ENCODE peak calls at places on chromosomes 16 and 17, in nine cellular contexts. One of them, this sample, is unnamed. For H3K36me3 and H3K27me3, the result is how much of the 10 kb centered on the place peaks cover.

GRCh38 chr16:86142801-86143236 is 243.9 kb downstream of the IRF8 start:
- DNase-seq in H7: no peak
- DNase-seq in brain microvascular endothelial cell: no peak
- DNase-seq in prostate gland: no peak
- DNase-seq in upper lobe of right lung: no peak
- DNase-seq in stomach: no peak
- DNase-seq in breast epithelium: no peak
- DNase-seq in transverse colon: no peak
- DNase-seq in endodermal cell: no peak
- DNase-seq in this sample: no peak

GRCh38 chr16:23016372-23016771 is 132.9 kb downstream of the USP31 start:
- DNase-seq in H7: no peak
- DNase-seq in brain microvascular endothelial cell: no peak
- DNase-seq in prostate gland: no peak
- DNase-seq in upper lobe of right lung: no peak
- DNase-seq in stomach: no peak
- DNase-seq in breast epithelium: no peak
- DNase-seq in transverse colon: peak
- DNase-seq in endodermal cell: no peak
- DNase-seq in this sample: no peak

GRCh38 chr17:68592667-68593330 is 8.4 kb downstream of the FAM20A start:
- DNase-seq in H7: no peak
- DNase-seq in brain microvascular endothelial cell: no peak
- DNase-seq in prostate gland: no peak
- DNase-seq in upper lobe of right lung: no peak
- DNase-seq in stomach: no peak
- DNase-seq in breast epithelium: no peak
- DNase-seq in transverse colon: no peak
- DNase-seq in endodermal cell: no peak
- DNase-seq in this sample: no peak

GRCh38 chr16:51508813-51509212 is 357.7 kb upstream of the SALL1 start:
- DNase-seq in H7: no peak
- DNase-seq in brain microvascular endothelial cell: no peak
- DNase-seq in prostate gland: no peak
- DNase-seq in upper lobe of right lung: no peak
- DNase-seq in stomach: no peak
- DNase-seq in breast epithelium: no peak
- DNase-seq in transverse colon: no peak
- DNase-seq in endodermal cell: no peak
- DNase-seq in this sample: no peak

GRCh38 chr16:81496742-81497141 is 52.1 kb downstream of the CMIP start:
- DNase-seq in H7: no peak
- DNase-seq in brain microvascular endothelial cell: no peak
- DNase-seq in prostate gland: no peak
- DNase-seq in upper lobe of right lung: no peak
- DNase-seq in stomach: no peak
- DNase-seq in breast epithelium: no peak
- DNase-seq in transverse colon: no peak
- DNase-seq in endodermal cell: no peak
- DNase-seq in this sample: no peak

GRCh38 chr16:85204242-85205010 is 92.2 kb upstream of the CIBAR2 start:
- DNase-seq in H7: no peak
- DNase-seq in brain microvascular endothelial cell: peak
- DNase-seq in prostate gland: no peak
- DNase-seq in upper lobe of right lung: no peak
- DNase-seq in stomach: no peak
- DNase-seq in breast epithelium: no peak
- DNase-seq in transverse colon: no peak
- DNase-seq in endodermal cell: no peak
- DNase-seq in this sample: no peak

GRCh38 chr17:10384175-10384574 is 11.4 kb upstream of the MYH13 start:
- DNase-seq in H7: peak
- DNase-seq in brain microvascular endothelial cell: no peak
- DNase-seq in prostate gland: no peak
- DNase-seq in upper lobe of right lung: no peak
- DNase-seq in stomach: no peak
- DNase-seq in breast epithelium: no peak
- DNase-seq in transverse colon: no peak
- DNase-seq in endodermal cell: peak
- DNase-seq in this sample: no peak

GRCh38 chr16:11757671-11758545 is 15.3 kb upstream of the TXNDC11 start:
- DNase-seq in H7: no peak
- DNase-seq in brain microvascular endothelial cell: peak
- DNase-seq in prostate gland: peak
- DNase-seq in upper lobe of right lung: no peak
- DNase-seq in stomach: no peak
- DNase-seq in breast epithelium: no peak
- DNase-seq in transverse colon: peak
- DNase-seq in endodermal cell: no peak
- DNase-seq in this sample: no peak

GRCh38 chr16:67163164-67163902 is 1.2 kb upstream of the HSF4 start:
- DNase-seq in H7: peak
- DNase-seq in brain microvascular endothelial cell: no peak
- DNase-seq in prostate gland: peak
- DNase-seq in upper lobe of right lung: no peak
- DNase-seq in stomach: no peak
- DNase-seq in breast epithelium: no peak
- DNase-seq in transverse colon: no peak
- DNase-seq in endodermal cell: peak
- DNase-seq in this sample: peak

GRCh38 chr17:17564896-17565295 is 26.6 kb downstream of the PEMT start:
- DNase-seq in H7: peak
- DNase-seq in brain microvascular endothelial cell: no peak
- DNase-seq in prostate gland: no peak
- DNase-seq in upper lobe of right lung: no peak
- DNase-seq in stomach: no peak
- DNase-seq in breast epithelium: no peak
- DNase-seq in transverse colon: no peak
- DNase-seq in endodermal cell: peak
- DNase-seq in this sample: no peak

GRCh38 chr16:87062569-87063442 is 254.4 kb downstream of the C16orf95 start:
- DNase-seq in H7: peak
- DNase-seq in brain microvascular endothelial cell: peak
- DNase-seq in prostate gland: peak
- DNase-seq in upper lobe of right lung: no peak
- DNase-seq in stomach: peak
- DNase-seq in breast epithelium: no peak
- DNase-seq in transverse colon: peak
- DNase-seq in endodermal cell: peak
- DNase-seq in this sample: peak

GRCh38 chr17:45305532-45306087 is 11.2 kb downstream of the MAP3K14 start:
- DNase-seq in H7: no peak
- DNase-seq in brain microvascular endothelial cell: peak
- DNase-seq in prostate gland: no peak
- DNase-seq in upper lobe of right lung: no peak
- DNase-seq in stomach: no peak
- DNase-seq in breast epithelium: no peak
- DNase-seq in transverse colon: no peak
- DNase-seq in endodermal cell: no peak
- DNase-seq in this sample: no peak

GRCh38 chr16:26178298-26178697 is 486.5 kb downstream of the HS3ST4 start:
- DNase-seq in H7: no peak
- DNase-seq in brain microvascular endothelial cell: no peak
- DNase-seq in prostate gland: no peak
- DNase-seq in upper lobe of right lung: no peak
- DNase-seq in stomach: no peak
- DNase-seq in breast epithelium: no peak
- DNase-seq in transverse colon: no peak
- DNase-seq in endodermal cell: no peak
- DNase-seq in this sample: no peak

GRCh38 chr17:57767561-57767960 is 22.5 kb upstream of the CCDC182 start:
- DNase-seq in H7: peak
- DNase-seq in brain microvascular endothelial cell: no peak
- DNase-seq in prostate gland: no peak
- DNase-seq in upper lobe of right lung: no peak
- DNase-seq in stomach: no peak
- DNase-seq in breast epithelium: no peak
- DNase-seq in transverse colon: no peak
- DNase-seq in endodermal cell: peak
- DNase-seq in this sample: no peak

GRCh38 chr17:7218774-7219173 is 862 bp downstream of the DLG4 start:
- DNase-seq in H7: no peak
- DNase-seq in brain microvascular endothelial cell: no peak
- DNase-seq in prostate gland: no peak
- DNase-seq in upper lobe of right lung: no peak
- DNase-seq in stomach: no peak
- DNase-seq in breast epithelium: no peak
- DNase-seq in transverse colon: no peak
- DNase-seq in endodermal cell: no peak
- DNase-seq in this sample: no peak

DNA sequence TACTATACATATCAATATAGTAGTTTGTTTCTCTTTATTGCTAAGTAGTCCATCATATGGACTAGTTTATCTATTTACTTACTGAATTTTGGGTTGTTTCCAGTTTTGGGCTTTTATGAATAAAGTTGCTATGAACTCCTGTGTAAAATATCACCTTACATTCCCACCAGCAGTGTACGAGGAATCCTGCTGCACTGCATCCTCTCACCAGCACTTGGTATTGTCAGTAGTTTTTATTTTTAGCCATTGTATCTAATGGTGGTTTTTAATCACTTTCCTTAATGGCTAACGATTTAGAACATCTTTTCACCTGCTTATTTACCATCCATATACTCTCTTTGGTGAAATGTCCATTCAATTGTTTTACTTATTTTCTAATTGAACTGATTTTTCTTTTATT is 24.0 kb downstream of the CDC27 start:
- DNase-seq in H7: no peak
- DNase-seq in brain microvascular endothelial cell: no peak
- DNase-seq in prostate gland: no peak
- DNase-seq in upper lobe of right lung: no peak
- DNase-seq in stomach: no peak
- DNase-seq in breast epithelium: no peak
- DNase-seq in transverse colon: no peak
- DNase-seq in endodermal cell: no peak
- DNase-seq in this sample: no peak
- H3K36me3 ChIP-seq in H7: under half
- H3K36me3 ChIP-seq in brain microvascular endothelial cell: under half
- H3K36me3 ChIP-seq in prostate gland: under half
- H3K36me3 ChIP-seq in upper lobe of right lung: half or more
- H3K36me3 ChIP-seq in stomach: half or more
- H3K36me3 ChIP-seq in breast epithelium: under half
- H3K36me3 ChIP-seq in transverse colon: under half
- H3K36me3 ChIP-seq in endodermal cell: half or more
- H3K36me3 ChIP-seq in this sample: under half

DNA sequence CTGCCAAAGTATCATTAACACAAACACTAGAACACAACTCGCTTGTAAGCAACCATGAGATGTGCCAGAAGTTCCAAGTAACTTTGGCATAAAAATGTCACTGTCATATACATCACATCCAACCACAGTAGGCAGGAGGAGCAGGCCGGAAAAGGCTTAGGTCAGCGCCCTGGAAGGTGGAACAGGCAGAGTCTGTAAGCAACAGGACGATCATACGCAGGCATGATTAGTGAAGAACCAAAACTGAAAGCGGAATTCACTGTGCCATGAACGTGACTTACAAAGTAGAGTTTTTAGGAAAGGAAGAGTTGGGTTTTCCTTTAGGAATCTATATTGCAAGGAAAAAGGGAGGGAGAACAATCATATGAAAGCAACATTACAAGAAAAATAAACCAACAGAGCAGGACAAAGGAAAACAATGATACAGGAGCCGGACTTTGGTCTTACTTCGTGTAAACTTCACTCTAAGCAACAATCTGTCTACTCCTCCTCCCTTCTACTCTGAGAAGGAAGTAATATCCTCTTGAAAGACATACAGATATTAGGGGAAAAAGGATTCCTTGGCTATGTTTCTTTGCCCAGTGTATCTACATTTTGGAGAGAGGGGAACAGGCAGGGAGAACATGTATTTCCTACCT is 52.2 kb downstream of the YWHAE start:
- DNase-seq in H7: no peak
- DNase-seq in brain microvascular endothelial cell: no peak
- DNase-seq in prostate gland: peak
- DNase-seq in upper lobe of right lung: peak
- DNase-seq in stomach: peak
- DNase-seq in breast epithelium: no peak
- DNase-seq in transverse colon: peak
- DNase-seq in endodermal cell: no peak
- DNase-seq in this sample: no peak
- H3K4me3 ChIP-seq in H7: no peak
- H3K4me3 ChIP-seq in brain microvascular endothelial cell: no peak
- H3K4me3 ChIP-seq in prostate gland: peak
- H3K4me3 ChIP-seq in upper lobe of right lung: no peak
- H3K4me3 ChIP-seq in stomach: peak
- H3K4me3 ChIP-seq in breast epithelium: no peak
- H3K4me3 ChIP-seq in transverse colon: no peak
- H3K4me3 ChIP-seq in endodermal cell: no peak
- H3K4me3 ChIP-seq in this sample: no peak

GRCh38 chr17:49130891-49131290 is 1.7 kb upstream of the B4GALNT2 start:
- DNase-seq in H7: no peak
- DNase-seq in brain microvascular endothelial cell: no peak
- DNase-seq in prostate gland: no peak
- DNase-seq in upper lobe of right lung: no peak
- DNase-seq in stomach: no peak
- DNase-seq in breast epithelium: no peak
- DNase-seq in transverse colon: no peak
- DNase-seq in endodermal cell: no peak
- DNase-seq in this sample: no peak
- H3K27me3 ChIP-seq in H7: under half
- H3K27me3 ChIP-seq in brain microvascular endothelial cell: under half
- H3K27me3 ChIP-seq in prostate gland: under half
- H3K27me3 ChIP-seq in upper lobe of right lung: under half
- H3K27me3 ChIP-seq in stomach: under half
- H3K27me3 ChIP-seq in breast epithelium: under half
- H3K27me3 ChIP-seq in transverse colon: under half
- H3K27me3 ChIP-seq in endodermal cell: under half
- H3K27me3 ChIP-seq in this sample: under half

GRCh38 chr16:2001456-2002355 is 7.9 kb downstream of the ZNF598 start:
- DNase-seq in H7: no peak
- DNase-seq in brain microvascular endothelial cell: no peak
- DNase-seq in prostate gland: no peak
- DNase-seq in upper lobe of right lung: no peak
- DNase-seq in stomach: no peak
- DNase-seq in breast epithelium: no peak
- DNase-seq in transverse colon: no peak
- DNase-seq in endodermal cell: no peak
- DNase-seq in this sample: no peak

GRCh38 chr16:1999866-2000514 is 9.6 kb downstream of the ZNF598 start:
- DNase-seq in H7: no peak
- DNase-seq in brain microvascular endothelial cell: no peak
- DNase-seq in prostate gland: no peak
- DNase-seq in upper lobe of right lung: no peak
- DNase-seq in stomach: no peak
- DNase-seq in breast epithelium: no peak
- DNase-seq in transverse colon: no peak
- DNase-seq in endodermal cell: no peak
- DNase-seq in this sample: no peak

GRCh38 chr16:1998852-1999801 is 9.4 kb downstream of the SYNGR3 start:
- DNase-seq in H7: no peak
- DNase-seq in brain microvascular endothelial cell: no peak
- DNase-seq in prostate gland: no peak
- DNase-seq in upper lobe of right lung: no peak
- DNase-seq in stomach: no peak
- DNase-seq in breast epithelium: no peak
- DNase-seq in transverse colon: no peak
- DNase-seq in endodermal cell: no peak
- DNase-seq in this sample: no peak

GRCh38 chr16:2002406-2003230 is 7.0 kb downstream of the ZNF598 start:
- DNase-seq in H7: no peak
- DNase-seq in brain microvascular endothelial cell: no peak
- DNase-seq in prostate gland: no peak
- DNase-seq in upper lobe of right lung: no peak
- DNase-seq in stomach: no peak
- DNase-seq in breast epithelium: no peak
- DNase-seq in transverse colon: no peak
- DNase-seq in endodermal cell: no peak
- DNase-seq in this sample: no peak

GRCh38 chr16:2001035-2001434 is 8.6 kb downstream of the ZNF598 start:
- DNase-seq in H7: no peak
- DNase-seq in brain microvascular endothelial cell: no peak
- DNase-seq in prostate gland: no peak
- DNase-seq in upper lobe of right lung: no peak
- DNase-seq in stomach: no peak
- DNase-seq in breast epithelium: no peak
- DNase-seq in transverse colon: no peak
- DNase-seq in endodermal cell: no peak
- DNase-seq in this sample: no peak
- H3K36me3 ChIP-seq in H7: under half
- H3K36me3 ChIP-seq in brain microvascular endothelial cell: half or more
- H3K36me3 ChIP-seq in prostate gland: under half
- H3K36me3 ChIP-seq in upper lobe of right lung: half or more
- H3K36me3 ChIP-seq in stomach: half or more
- H3K36me3 ChIP-seq in breast epithelium: under half
- H3K36me3 ChIP-seq in transverse colon: under half
- H3K36me3 ChIP-seq in endodermal cell: under half
- H3K36me3 ChIP-seq in this sample: under half